ENCODE peak calls at places on chromosomes 11 and 22, in seven cellular contexts. P is neuronal stem cell, K is mesendoderm, T is H1, W is H9, N is IMR-90, H is mesenchymal stem cell. Y is an unnamed sample.

GRCh38 chr11:18005376-18006129 is 7.3 kb downstream of the SERGEF start:
- DNase-seq in K (peak), W (no peak), P (no peak), H (peak), T (no peak), N (no peak), Y (no peak)

GRCh38 chr11:102047305-102047924 is at the start of gene CFAP300:
- DNase-seq in T (peak), H (peak), K (peak), N (peak), W (peak), P (peak), Y (peak)

GRCh38 chr11:69894126-69895047 is 75.2 kb upstream of the FGF3 start:
- DNase-seq in K (no peak), P (no peak), H (no peak), W (no peak), T (no peak), N (peak), Y (peak)

GRCh38 chr11:1373536-1374214 is 16.1 kb upstream of the BRSK2 start:
- DNase-seq in H (no peak), T (no peak), P (no peak), N (peak), W (no peak), K (no peak), Y (no peak)

GRCh38 chr11:106389096-106389495 is 311.6 kb downstream of the AASDHPPT start:
- DNase-seq in W (no peak), T (no peak), P (no peak), H (peak), K (no peak), N (peak), Y (peak)

GRCh38 chr22:49502126-49502826 is 325.4 kb downstream of the BRD1 start:
- DNase-seq in P (no peak), W (no peak), H (peak), K (peak), N (no peak), T (no peak), Y (peak)

GRCh38 chr11:3231851-3232744 is at the start of gene MRGPRE:
- DNase-seq in N (no peak), T (no peak), P (no peak), W (peak), K (no peak), H (no peak), Y (no peak)

GRCh38 chr11:58927393-58928081 is 11.8 kb upstream of the GLYATL1 start:
- DNase-seq in W (peak), T (peak), H (peak), P (peak), N (peak), K (peak), Y (no peak)

GRCh38 chr11:44376423-44376822 is 66.5 kb upstream of the ALX4 start:
- DNase-seq in N (no peak), W (no peak), H (no peak), P (no peak), K (no peak), T (no peak), Y (no peak)

GRCh38 chr22:36334838-36335603 is 52.7 kb downstream of the MYH9 start:
- DNase-seq in W (no peak), N (peak), H (peak), P (no peak), T (no peak), K (peak), Y (peak)

GRCh38 chr11:94787798-94788197 is 19.6 kb downstream of the AMOTL1 start:
- DNase-seq in H (no peak), P (no peak), T (no peak), K (peak), N (no peak), W (no peak), Y (no peak)

GRCh38 chr22:37545703-37546435 is 14.4 kb upstream of the CDC42EP1 start:
- DNase-seq in K (peak), N (peak), W (peak), T (peak), P (peak), H (peak), Y (peak)

GRCh38 chr22:50082961-50083461 is 2.2 kb downstream of the MLC1 start:
- DNase-seq in K (no peak), H (no peak), N (no peak), P (no peak), W (no peak), T (no peak), Y (no peak)

GRCh38 chr11:59614277-59615131 is 1.1 kb downstream of the OSBP start:
- DNase-seq in T (no peak), K (peak), N (no peak), W (no peak), P (no peak), H (peak), Y (no peak)

GRCh38 chr11:67280341-67280790 is 8.7 kb upstream of the ANKRD13D start:
- DNase-seq in T (no peak), W (no peak), K (no peak), N (no peak), H (no peak), P (no peak), Y (no peak)

GRCh38 chr22:19291218-19291579 is 320 bp downstream of the CLTCL1 start:
- DNase-seq in K (peak), T (peak), W (peak), N (no peak), P (no peak), H (no peak), Y (no peak)

GRCh38 chr22:26576026-26576680 is 13.8 kb downstream of the TPST2 start:
- DNase-seq in H (no peak), W (no peak), P (no peak), T (no peak), N (peak), K (peak), Y (peak)

GRCh38 chr11:108538022-108538424 is 39.8 kb upstream of the POGLUT3 start:
- DNase-seq in H (no peak), P (no peak), K (no peak), T (no peak), N (no peak), W (no peak), Y (peak)

GRCh38 chr11:27421819-27422494 is 50.6 kb downstream of the LGR4 start:
- DNase-seq in H (no peak), P (no peak), K (no peak), W (no peak), T (no peak), N (no peak), Y (no peak)

GRCh38 chr11:28728666-28729065 is 620.5 kb downstream of the METTL15 start:
- DNase-seq in T (no peak), H (no peak), N (no peak), W (no peak), K (no peak), P (no peak), Y (no peak)

GRCh38 chr11:44680982-44681597 is 45.7 kb upstream of the TSPAN18 start:
- DNase-seq in W (peak), N (no peak), H (peak), T (no peak), K (peak), P (no peak), Y (no peak)

GRCh38 chr11:117187007-117187406 is 8.5 kb downstream of the SIDT2 start:
- DNase-seq in P (no peak), N (no peak), W (no peak), T (no peak), K (no peak), H (no peak), Y (no peak)

GRCh38 chr11:130202818-130203671 is 43.5 kb downstream of the ST14 start:
- DNase-seq in N (no peak), K (no peak), T (no peak), H (no peak), P (no peak), W (no peak), Y (peak)

GRCh38 chr22:37557321-37558001 is 2.8 kb upstream of the CDC42EP1 start:
- DNase-seq in N (no peak), T (no peak), P (no peak), K (no peak), W (peak), H (no peak), Y (no peak)

GRCh38 chr11:1690167-1691026 is 6.6 kb upstream of the KRTAP5-6 start:
- DNase-seq in N (no peak), K (no peak), H (no peak), P (no peak), T (no peak), W (no peak), Y (no peak)

GRCh38 chr11:15775051-15775541 is 581.2 kb downstream of the SOX6 start:
- DNase-seq in W (no peak), P (no peak), H (peak), K (peak), N (peak), T (no peak), Y (peak)

GRCh38 chr11:13983081-13983751 is 20.7 kb downstream of the SPON1 start:
- DNase-seq in W (no peak), K (no peak), T (no peak), N (peak), P (no peak), H (peak), Y (no peak)

GRCh38 chr11:9315078-9315688 is 790 bp upstream of the TMEM41B start:
- DNase-seq in T (no peak), P (no peak), W (no peak), K (no peak), H (no peak), N (peak), Y (no peak)

GRCh38 chr11:93059074-93059957 is 89.9 kb downstream of the MTNR1B start:
- DNase-seq in T (no peak), W (no peak), N (peak), K (peak), H (peak), P (no peak), Y (no peak)

GRCh38 chr22:44776535-44777363 is 24.4 kb downstream of the ARHGAP8 start:
- DNase-seq in H (no peak), K (no peak), W (no peak), T (no peak), N (no peak), P (no peak), Y (no peak)

GRCh38 chr11:13446444-13446843 is 16.6 kb downstream of the BTBD10 start:
- DNase-seq in K (no peak), W (no peak), H (no peak), T (no peak), N (peak), P (no peak), Y (no peak)

GRCh38 chr11:101127699-101128570 is 1.7 kb downstream of the PGR start:
- DNase-seq in P (peak), H (peak), T (peak), K (peak), N (no peak), W (peak), Y (no peak)

GRCh38 chr11:8265681-8266241 is 2.1 kb upstream of the LMO1 start:
- DNase-seq in T (no peak), P (no peak), K (peak), N (no peak), W (peak), H (no peak), Y (no peak)

GRCh38 chr11:73140213-73141030 is 1.7 kb downstream of the FCHSD2 start:
- DNase-seq in T (peak), N (peak), K (peak), P (peak), W (peak), H (peak), Y (no peak)

GRCh38 chr22:26581769-26582168 is 8.2 kb downstream of the TPST2 start:
- DNase-seq in P (no peak), H (no peak), K (no peak), T (no peak), W (no peak), N (no peak), Y (no peak)

GRCh38 chr11:70049045-70049444 is 29.1 kb upstream of the ANO1 start:
- DNase-seq in H (no peak), W (peak), T (no peak), P (no peak), K (no peak), N (no peak), Y (no peak)

DNA sequence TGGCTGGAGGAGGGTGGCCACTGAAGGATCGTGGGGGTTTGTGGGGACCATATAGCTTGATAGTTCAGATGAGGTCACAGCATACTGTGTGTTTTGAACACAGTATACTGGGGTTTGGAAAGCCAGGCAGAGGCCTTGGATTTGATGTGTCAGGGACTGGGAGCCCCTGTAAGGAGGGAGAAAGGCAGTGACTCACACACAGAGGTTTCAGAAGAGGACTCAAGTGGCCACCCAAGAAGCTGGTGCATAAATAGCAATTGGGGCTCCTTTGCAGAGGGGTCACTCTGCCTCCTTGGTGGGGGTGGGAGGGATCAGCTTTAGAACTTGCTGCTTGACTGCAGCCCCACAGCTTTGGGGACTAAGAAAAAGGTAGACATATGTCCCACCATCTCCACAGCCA is 39.3 kb downstream of the SLC5A1 start:
- DNase-seq in W (no peak), P (no peak), N (no peak), T (no peak), K (no peak), H (peak), Y (no peak)
- H3K9ac ChIP-seq in W (no peak), P (no peak), N (no peak), T (no peak), K (no peak), H (no peak), Y (no peak)

GRCh38 chr11:34021977-34022735 is 29.4 kb upstream of the CAPRIN1 start:
- DNase-seq in K (no peak), H (no peak), P (no peak), T (no peak), W (no peak), N (no peak), Y (no peak)
- H3K18ac ChIP-seq in K (no peak), H (no peak), P (no peak), T (no peak), W (no peak), N (no peak), Y (no peak)

GRCh38 chr11:99519095-99519494 is 498.3 kb downstream of the CNTN5 start:
- DNase-seq in T (no peak), P (no peak), W (no peak), H (no peak), K (peak), N (no peak), Y (no peak)
- H3K23ac ChIP-seq in T (no peak), P (no peak), W (no peak), H (no peak), K (no peak), N (no peak), Y (no peak)

GRCh38 chr11:111428113-111428876 is 49.2 kb upstream of the POU2AF1 start:
- DNase-seq in N (no peak), T (no peak), W (no peak), P (no peak), K (no peak), H (no peak), Y (no peak)
- H3K9ac ChIP-seq in N (no peak), T (no peak), W (no peak), P (no peak), K (no peak), H (no peak), Y (no peak)